ENCODE peak calls at places on chromosomes 16 and 17, in six cellular contexts. One of them, this sample, is unnamed.
A peak's percentile ranks its signal among the peaks of the same experiment; 100 is the strongest.

GRCh38 chr17:19386276-19386863 is 620 bp downstream of the MFAP4 start:
- DNase-seq in H1: no peak
- DNase-seq in SK-N-SH: peak; percentile 39
- DNase-seq in K562: no peak
- DNase-seq in GM12891: no peak
- DNase-seq in HepG2: no peak
- DNase-seq in this sample: no peak

GRCh38 chr16:80100186-80100585 is 440.6 kb upstream of the DYNLRB2 start:
- DNase-seq in HepG2: no peak
- DNase-seq in GM12891: no peak
- DNase-seq in H1: no peak
- DNase-seq in SK-N-SH: no peak
- DNase-seq in K562: no peak
- DNase-seq in this sample: no peak

GRCh38 chr17:1714488-1714979 is 4.4 kb upstream of the TLCD2 start:
- DNase-seq in K562: peak; percentile 86
- DNase-seq in GM12891: no peak
- DNase-seq in HepG2: peak; percentile 97
- DNase-seq in H1: peak; percentile 92
- DNase-seq in SK-N-SH: peak; percentile 63
- DNase-seq in this sample: no peak

GRCh38 chr16:59601452-59601851 is 867.3 kb upstream of the GOT2 start:
- DNase-seq in SK-N-SH: no peak
- DNase-seq in K562: no peak
- DNase-seq in H1: no peak
- DNase-seq in GM12891: no peak
- DNase-seq in HepG2: no peak
- DNase-seq in this sample: no peak

GRCh38 chr16:3095869-3096268 is 3.2 kb downstream of the ZSCAN10 start:
- DNase-seq in GM12891: peak; percentile 81
- DNase-seq in K562: peak; percentile 69
- DNase-seq in H1: no peak
- DNase-seq in HepG2: no peak
- DNase-seq in SK-N-SH: peak; percentile 57
- DNase-seq in this sample: peak; percentile 88

GRCh38 chr17:32873114-32873513 is 3.8 kb downstream of the MYO1D start:
- DNase-seq in HepG2: no peak
- DNase-seq in H1: no peak
- DNase-seq in GM12891: no peak
- DNase-seq in SK-N-SH: no peak
- DNase-seq in K562: no peak
- DNase-seq in this sample: no peak

GRCh38 chr16:26569793-26570192 is 496.9 kb upstream of the C16orf82 start:
- DNase-seq in GM12891: no peak
- DNase-seq in K562: peak; percentile 15
- DNase-seq in SK-N-SH: no peak
- DNase-seq in HepG2: peak; percentile 15
- DNase-seq in H1: no peak
- DNase-seq in this sample: no peak

GRCh38 chr16:8115814-8116213 is 474.5 kb downstream of the TMEM114 start:
- DNase-seq in HepG2: no peak
- DNase-seq in SK-N-SH: no peak
- DNase-seq in H1: no peak
- DNase-seq in K562: no peak
- DNase-seq in GM12891: no peak
- DNase-seq in this sample: no peak

GRCh38 chr17:57422574-57423164 is 166.3 kb downstream of the MSI2 start:
- DNase-seq in GM12891: no peak
- DNase-seq in K562: no peak
- DNase-seq in H1: no peak
- DNase-seq in SK-N-SH: no peak
- DNase-seq in HepG2: no peak
- DNase-seq in this sample: no peak

GRCh38 chr17:78664476-78665384 is 87.5 kb upstream of the DNAH17 start:
- DNase-seq in GM12891: no peak
- DNase-seq in K562: no peak
- DNase-seq in HepG2: peak; percentile 71
- DNase-seq in SK-N-SH: no peak
- DNase-seq in H1: no peak
- DNase-seq in this sample: no peak

GRCh38 chr17:60604686-60605334 is 4.8 kb downstream of the PPM1D start:
- DNase-seq in K562: no peak
- DNase-seq in SK-N-SH: no peak
- DNase-seq in GM12891: no peak
- DNase-seq in H1: peak; percentile 23
- DNase-seq in HepG2: no peak
- DNase-seq in this sample: no peak

GRCh38 chr16:69270395-69270794 is 40.8 kb upstream of the VPS4A start:
- DNase-seq in SK-N-SH: no peak
- DNase-seq in GM12891: no peak
- DNase-seq in K562: no peak
- DNase-seq in H1: no peak
- DNase-seq in HepG2: no peak
- DNase-seq in this sample: no peak

GRCh38 chr16:49281843-49282642 is 405 bp upstream of the CBLN1 start:
- DNase-seq in H1: peak; percentile 96
- DNase-seq in SK-N-SH: peak; percentile 100
- DNase-seq in GM12891: peak; percentile 84
- DNase-seq in K562: peak; percentile 99
- DNase-seq in HepG2: no peak
- DNase-seq in this sample: peak; percentile 85

GRCh38 chr16:87686697-87687570 is 78.9 kb downstream of the KLHDC4 start:
- DNase-seq in SK-N-SH: no peak
- DNase-seq in HepG2: no peak
- DNase-seq in GM12891: no peak
- DNase-seq in H1: no peak
- DNase-seq in K562: no peak
- DNase-seq in this sample: no peak

GRCh38 chr17:43434902-43435319 is 36.1 kb downstream of the ARL4D start:
- DNase-seq in H1: no peak
- DNase-seq in SK-N-SH: no peak
- DNase-seq in HepG2: no peak
- DNase-seq in K562: no peak
- DNase-seq in GM12891: no peak
- DNase-seq in this sample: no peak

GRCh38 chr16:49742428-49743205 is 113.3 kb downstream of the ZNF423 start:
- DNase-seq in SK-N-SH: peak; percentile 81
- DNase-seq in K562: no peak
- DNase-seq in H1: no peak
- DNase-seq in HepG2: no peak
- DNase-seq in GM12891: no peak
- DNase-seq in this sample: no peak

GRCh38 chr16:71853413-71853812 is 7.6 kb downstream of the ATXN1L start:
- DNase-seq in SK-N-SH: no peak
- DNase-seq in K562: no peak
- DNase-seq in HepG2: no peak
- DNase-seq in GM12891: peak; percentile 61
- DNase-seq in H1: no peak
- DNase-seq in this sample: peak; percentile 66

GRCh38 chr16:53629607-53630312 is 73.9 kb downstream of the RPGRIP1L start:
- DNase-seq in SK-N-SH: no peak
- DNase-seq in K562: no peak
- DNase-seq in HepG2: peak; percentile 7
- DNase-seq in H1: no peak
- DNase-seq in GM12891: no peak
- DNase-seq in this sample: no peak

GRCh38 chr16:74901606-74902005 is 83.3 kb downstream of the WDR59 start:
- DNase-seq in H1: no peak
- DNase-seq in K562: no peak
- DNase-seq in HepG2: no peak
- DNase-seq in SK-N-SH: no peak
- DNase-seq in GM12891: no peak
- DNase-seq in this sample: no peak

GRCh38 chr16:74903095-74903494 is 81.8 kb downstream of the WDR59 start:
- DNase-seq in SK-N-SH: no peak
- DNase-seq in K562: no peak
- DNase-seq in H1: no peak
- DNase-seq in HepG2: no peak
- DNase-seq in GM12891: no peak
- DNase-seq in this sample: no peak

GRCh38 chr16:74902161-74902560 is 82.8 kb downstream of the WDR59 start:
- DNase-seq in HepG2: no peak
- DNase-seq in GM12891: no peak
- DNase-seq in K562: no peak
- DNase-seq in SK-N-SH: no peak
- DNase-seq in H1: no peak
- DNase-seq in this sample: no peak

GRCh38 chr16:74899786-74900185 is 85.1 kb downstream of the WDR59 start:
- DNase-seq in H1: no peak
- DNase-seq in K562: no peak
- DNase-seq in SK-N-SH: no peak
- DNase-seq in GM12891: no peak
- DNase-seq in HepG2: no peak
- DNase-seq in this sample: no peak

GRCh38 chr16:74903882-74904678 is 80.8 kb downstream of the WDR59 start:
- DNase-seq in HepG2: no peak
- DNase-seq in SK-N-SH: no peak
- DNase-seq in GM12891: no peak
- DNase-seq in K562: no peak
- DNase-seq in H1: no peak
- DNase-seq in this sample: no peak
- TF ChIP-seq TAF1 in HepG2: no peak
- TF ChIP-seq TAF1 in SK-N-SH: no peak
- TF ChIP-seq TAF1 in GM12891: no peak
- TF ChIP-seq TAF1 in K562: no peak
- TF ChIP-seq TAF1 in H1: no peak
- TF ChIP-seq TAF1 in this sample: no peak

GRCh38 chr16:22618842-22619241 is 108.2 kb downstream of the NPIPB5 start:
- DNase-seq in HepG2: no peak
- DNase-seq in K562: no peak
- DNase-seq in SK-N-SH: no peak
- DNase-seq in GM12891: no peak
- DNase-seq in H1: peak; percentile 22
- DNase-seq in this sample: no peak

DNA sequence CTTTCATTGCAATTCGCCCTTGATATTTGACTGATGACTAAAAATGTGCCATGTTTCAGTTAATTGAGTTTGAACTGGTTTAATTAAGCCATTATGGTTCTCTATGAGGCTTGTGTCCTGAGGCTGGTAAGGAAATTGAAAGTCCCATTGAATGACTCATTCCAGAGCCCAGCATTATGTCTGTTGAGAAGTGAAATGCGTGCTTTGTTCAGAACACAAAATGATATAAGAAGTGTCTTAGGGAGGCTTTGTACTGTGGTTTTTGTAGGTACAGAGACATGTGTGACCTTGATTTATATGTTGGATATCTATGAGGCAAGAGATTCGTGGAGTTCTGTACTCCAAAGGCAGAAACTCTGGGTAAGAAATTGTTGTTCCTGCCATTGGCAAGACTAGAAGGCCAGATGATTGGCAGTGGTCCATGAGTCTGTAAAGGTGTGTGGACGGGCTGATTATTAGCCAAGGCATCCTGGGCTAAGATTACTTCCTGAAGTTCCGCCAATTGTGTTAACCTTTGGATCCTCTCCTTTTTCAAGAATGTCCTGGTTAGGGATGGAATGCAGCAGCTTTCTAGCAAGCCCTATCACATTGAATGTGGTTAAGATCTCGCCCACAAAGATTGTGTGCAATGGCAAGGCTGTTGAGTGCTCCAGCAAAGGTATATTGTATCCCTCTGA is 103.7 kb downstream of the NPIPB5 start:
- DNase-seq in SK-N-SH: no peak
- DNase-seq in K562: no peak
- DNase-seq in H1: peak; percentile 28
- DNase-seq in HepG2: peak; percentile 49
- DNase-seq in GM12891: no peak
- DNase-seq in this sample: no peak
- TF ChIP-seq TAF1 in SK-N-SH: no peak
- TF ChIP-seq TAF1 in K562: no peak
- TF ChIP-seq TAF1 in H1: no peak
- TF ChIP-seq TAF1 in HepG2: no peak
- TF ChIP-seq TAF1 in GM12891: no peak
- TF ChIP-seq TAF1 in this sample: no peak

GRCh38 chr16:70391881-70392481 is 45.3 kb downstream of the DDX19A start:
- DNase-seq in H1: no peak
- DNase-seq in K562: no peak
- DNase-seq in GM12891: no peak
- DNase-seq in SK-N-SH: no peak
- DNase-seq in HepG2: no peak
- DNase-seq in this sample: no peak

GRCh38 chr16:70391446-70391845 is 44.7 kb downstream of the DDX19A start:
- DNase-seq in SK-N-SH: no peak
- DNase-seq in H1: no peak
- DNase-seq in GM12891: no peak
- DNase-seq in K562: no peak
- DNase-seq in HepG2: no peak
- DNase-seq in this sample: no peak

GRCh38 chr16:70392606-70393005 is 45.9 kb downstream of the DDX19A start:
- DNase-seq in K562: no peak
- DNase-seq in GM12891: no peak
- DNase-seq in H1: no peak
- DNase-seq in HepG2: no peak
- DNase-seq in SK-N-SH: no peak
- DNase-seq in this sample: no peak

GRCh38 chr16:70388281-70388680 is 41.6 kb downstream of the DDX19A start:
- DNase-seq in SK-N-SH: no peak
- DNase-seq in K562: no peak
- DNase-seq in H1: no peak
- DNase-seq in GM12891: no peak
- DNase-seq in HepG2: no peak
- DNase-seq in this sample: no peak

DNA sequence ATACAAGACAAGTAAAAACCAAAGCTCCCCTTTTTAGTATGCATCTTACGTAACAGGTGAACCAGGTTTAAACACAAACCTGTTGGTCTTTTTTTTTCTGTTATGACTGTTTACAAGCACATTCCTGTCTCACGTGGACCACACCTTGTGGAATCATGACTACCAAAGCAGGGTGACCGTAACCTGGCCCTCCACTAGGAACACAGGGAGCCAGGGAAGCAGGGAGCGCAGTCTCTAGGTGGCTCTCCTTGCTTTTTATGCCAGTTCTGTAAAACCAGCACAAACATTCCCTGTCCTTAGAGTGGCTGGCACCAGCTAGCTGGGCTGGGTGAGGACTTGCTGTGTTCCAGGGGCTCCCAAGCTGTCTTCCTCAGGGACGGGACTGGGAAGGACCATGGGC is 44.1 kb downstream of the DDX19A start:
- DNase-seq in HepG2: no peak
- DNase-seq in K562: no peak
- DNase-seq in GM12891: no peak
- DNase-seq in H1: no peak
- DNase-seq in SK-N-SH: no peak
- DNase-seq in this sample: no peak
- TF ChIP-seq TAF1 in HepG2: no peak
- TF ChIP-seq TAF1 in K562: no peak
- TF ChIP-seq TAF1 in GM12891: no peak
- TF ChIP-seq TAF1 in H1: no peak
- TF ChIP-seq TAF1 in SK-N-SH: no peak
- TF ChIP-seq TAF1 in this sample: no peak

DNA sequence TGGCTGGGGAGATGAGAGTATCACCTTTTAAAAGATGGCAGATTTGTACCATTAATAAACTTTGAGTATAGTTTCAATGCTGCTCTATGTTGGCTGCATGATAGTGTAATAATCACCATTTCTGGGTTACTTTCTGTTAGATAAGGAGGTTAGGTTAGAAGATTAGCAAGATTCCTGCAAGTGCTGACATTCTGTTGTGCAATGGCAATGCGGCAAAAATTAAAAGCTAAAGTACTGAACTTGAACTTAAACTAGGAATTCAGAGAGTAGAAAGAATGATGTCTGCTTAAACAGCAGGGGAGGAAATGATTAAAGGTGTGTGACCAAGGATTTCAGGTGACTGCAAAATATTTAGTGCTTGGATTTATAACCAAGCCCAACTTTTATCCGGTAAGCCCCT is 399.8 kb upstream of the MON1B start:
- DNase-seq in GM12891: no peak
- DNase-seq in SK-N-SH: no peak
- DNase-seq in K562: no peak
- DNase-seq in HepG2: no peak
- DNase-seq in H1: no peak
- DNase-seq in this sample: no peak
- TF ChIP-seq TAF1 in GM12891: no peak
- TF ChIP-seq TAF1 in SK-N-SH: no peak
- TF ChIP-seq TAF1 in K562: no peak
- TF ChIP-seq TAF1 in HepG2: no peak
- TF ChIP-seq TAF1 in H1: no peak
- TF ChIP-seq TAF1 in this sample: no peak